ENCODE peak calls at places on chromosomes 7 and 10, in four cellular contexts. H, G, S and B are unnamed samples. For H3K36me3, the result is how much of the 10 kb centered on the place peaks cover.

GRCh38 chr10:91050371-91051034 is 129.6 kb upstream of the ANKRD1 start:
- DNase-seq in H (no peak), G (no peak), S (no peak), B (no peak)

GRCh38 chr10:8498881-8499280 is 444.4 kb downstream of the GATA3 start:
- DNase-seq in H (no peak), G (no peak), S (no peak), B (no peak)

GRCh38 chr7:69773535-69774225 is 175.4 kb downstream of the AUTS2 start:
- DNase-seq in H (no peak), G (no peak), S (no peak), B (no peak)

GRCh38 chr7:665751-666453 is 60.6 kb upstream of the DNAAF5 start:
- DNase-seq in H (no peak), G (no peak), S (no peak), B (no peak)

GRCh38 chr7:127900735-127901685 is 130.2 kb downstream of the LRRC4 start:
- DNase-seq in H (no peak), G (no peak), S (no peak), B (no peak)

GRCh38 chr10:103661198-103661950 is 167.9 kb downstream of the NEURL1 start:
- DNase-seq in H (no peak), G (no peak), S (peak), B (peak)

GRCh38 chr7:6462094-6462493 is 14.3 kb upstream of the DAGLB start:
- DNase-seq in H (no peak), G (no peak), S (no peak), B (no peak)

GRCh38 chr10:74208997-74209396 is 58.0 kb downstream of the ADK start:
- DNase-seq in H (no peak), G (no peak), S (no peak), B (no peak)

GRCh38 chr10:50431118-50431517 is 179.8 kb upstream of the ASAH2 start:
- DNase-seq in H (no peak), G (no peak), S (no peak), B (no peak)

GRCh38 chr10:30392564-30392990 is 41.4 kb upstream of the MAP3K8 start:
- DNase-seq in H (peak), G (peak), S (peak), B (no peak)

GRCh38 chr7:159125104-159125943 is 19.3 kb downstream of the VIPR2 start:
- DNase-seq in H (no peak), G (no peak), S (no peak), B (no peak)

GRCh38 chr7:83410989-83411591 is 237.8 kb downstream of the SEMA3E start:
- DNase-seq in H (peak), G (peak), S (no peak), B (no peak)

GRCh38 chr10:37774351-37774750 is 83.1 kb downstream of the ZNF248 start:
- DNase-seq in H (no peak), G (no peak), S (no peak), B (no peak)

GRCh38 chr7:135672560-135673359 is 10.4 kb downstream of the STMP1 start:
- DNase-seq in H (peak), G (no peak), S (no peak), B (no peak)

GRCh38 chr10:131195552-131196159 is 115.9 kb downstream of the TCERG1L start:
- DNase-seq in H (no peak), G (no peak), S (no peak), B (no peak)

GRCh38 chr7:34837826-34838225 is 179.8 kb downstream of the NPSR1 start:
- DNase-seq in H (no peak), G (no peak), S (no peak), B (peak)

GRCh38 chr7:76294344-76295024 is 8.0 kb upstream of the HSPB1 start:
- DNase-seq in H (peak), G (no peak), S (peak), B (no peak)

GRCh38 chr10:97651773-97652172 is 11.3 kb downstream of the PI4K2A start:
- DNase-seq in H (peak), G (no peak), S (no peak), B (no peak)
- H3K36me3 ChIP-seq in H (under half), G (under half), S (under half), B (under half)

DNA sequence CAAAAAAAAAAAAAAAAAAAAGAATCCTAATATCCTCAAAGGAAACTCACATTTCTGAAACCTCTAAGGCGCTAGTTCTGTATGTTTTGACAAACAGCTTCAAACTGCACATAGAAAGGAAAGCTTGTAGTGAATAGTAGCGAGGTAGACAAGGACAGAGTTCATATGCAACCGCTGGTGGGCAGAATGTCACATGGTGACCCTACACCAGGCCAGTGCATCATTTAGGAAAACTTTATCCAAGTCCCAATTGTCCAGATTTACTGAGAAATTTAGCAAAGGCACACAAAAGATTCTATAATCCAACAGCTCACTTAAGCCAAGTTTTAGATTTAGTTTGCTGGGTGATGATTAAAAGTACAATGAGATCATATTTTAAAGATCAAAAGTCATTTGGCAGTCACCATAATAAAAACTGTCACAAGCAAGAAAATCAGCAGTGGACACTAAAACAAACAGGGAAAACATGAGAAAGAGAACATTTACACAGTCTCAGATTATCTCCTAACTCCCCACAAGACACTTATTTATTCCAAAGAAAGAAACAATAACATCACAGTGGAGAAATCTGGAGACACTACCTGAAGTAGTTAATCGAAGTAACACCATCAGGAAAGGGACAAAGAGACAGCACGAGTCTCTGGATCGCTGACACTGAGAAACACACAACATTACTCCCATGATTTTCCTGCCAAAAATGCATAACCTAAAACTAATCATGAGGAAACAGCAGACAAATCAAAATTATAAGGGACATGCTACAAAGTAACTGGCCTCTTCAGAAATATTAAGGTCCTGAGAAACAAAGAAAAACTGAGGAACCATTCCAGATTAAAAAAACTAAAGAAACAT is 20.2 kb downstream of the FAM204A start:
- DNase-seq in H (no peak), G (no peak), S (no peak), B (no peak)
- TF ChIP-seq POLR2AphosphoS5 in H (no peak), G (no peak), S (no peak), B (no peak)

DNA sequence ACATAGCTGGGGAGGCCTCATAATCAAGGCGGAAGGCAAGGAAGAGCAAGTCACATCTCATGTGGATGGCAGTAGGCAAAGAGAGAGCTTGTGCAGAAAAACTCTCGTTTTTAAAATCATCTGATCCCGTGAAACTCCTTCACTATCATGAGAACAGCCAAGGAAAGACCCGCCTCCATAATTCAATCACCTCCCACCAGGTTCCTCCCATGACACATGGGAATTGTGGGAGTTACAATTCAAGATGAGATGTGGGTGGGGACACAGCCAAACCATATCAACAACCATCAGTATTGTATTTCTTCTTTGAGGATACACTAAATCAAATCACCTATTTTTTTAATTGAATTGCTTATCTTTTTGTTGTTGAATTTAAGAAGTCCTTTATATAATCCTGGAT is 16.7 kb downstream of the POT1 start:
- DNase-seq in H (no peak), G (no peak), S (no peak), B (no peak)
- H3K36me3 ChIP-seq in H (under half), G (under half), S (under half), B (under half)

DNA sequence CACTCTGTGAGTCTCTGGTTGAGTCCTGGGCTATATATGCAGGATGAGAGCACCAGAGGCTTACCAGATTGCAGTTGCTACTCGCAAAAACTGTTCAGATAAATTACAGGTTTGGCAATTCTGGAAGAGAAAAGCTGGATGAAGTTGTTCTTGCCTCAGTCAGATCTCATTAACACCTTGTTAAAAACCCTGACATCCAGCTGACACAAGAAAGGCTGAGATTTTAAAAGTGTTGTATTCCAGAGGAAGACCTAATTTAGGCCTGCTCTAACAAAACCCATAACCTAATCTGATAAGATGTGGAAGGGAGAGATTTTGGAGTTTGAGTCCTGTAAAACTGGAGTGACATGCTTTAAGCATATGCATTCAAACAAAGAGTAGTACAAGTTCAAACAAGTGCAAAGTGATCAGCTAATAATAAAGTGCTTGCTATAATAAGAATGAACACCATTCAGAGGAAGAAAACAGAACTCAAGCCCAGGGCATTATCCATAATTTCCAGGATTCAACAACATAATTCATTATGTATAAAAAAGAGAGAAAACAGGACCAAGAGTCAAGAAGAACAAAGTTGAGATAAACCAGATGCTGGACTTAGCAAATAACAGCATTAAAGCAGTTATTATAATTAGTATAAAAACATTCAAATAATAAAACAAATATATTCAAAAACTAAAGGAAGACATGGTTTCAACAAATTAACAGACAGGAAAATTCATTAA is 135.5 kb downstream of the CD36 start:
- DNase-seq in H (no peak), G (no peak), S (no peak), B (no peak)
- TF ChIP-seq POLR2AphosphoS5 in H (no peak), G (no peak), S (no peak), B (no peak)